ENCODE peak calls at places on chromosomes 7 and 10, in ten cellular contexts. L is choroid plexus epithelial cell; V is astrocyte of the spinal cord; M is GM12865; I is cardiac muscle cell; H is astrocyte; Q is adrenal gland; J is CD8-positive, alpha-beta T cell; O is lower leg skin; D is AG09309. W is an unnamed sample.

GRCh38 chr10:69418052-69418752 is 1.5 kb upstream of the TACR2 start:
- DNase-seq in L (no peak), V (no peak), M (no peak), I (no peak), H (no peak), Q (no peak), J (no peak), O (no peak), D (no peak), W (no peak)

GRCh38 chr7:128005759-128006159 is 25.5 kb downstream of the LRRC4 start:
- DNase-seq in L (no peak), V (no peak), M (no peak), I (no peak), H (no peak), Q (peak), J (no peak), O (no peak), D (no peak), W (no peak)

GRCh38 chr10:47176903-47177860 is 122.8 kb upstream of the GDF10 start:
- DNase-seq in L (no peak), V (no peak), M (no peak), I (no peak), H (peak), Q (no peak), J (no peak), O (no peak), D (no peak), W (no peak)

GRCh38 chr10:43124574-43125273 is 13.5 kb upstream of the CSGALNACT2 start:
- DNase-seq in L (no peak), V (no peak), M (no peak), I (peak), H (no peak), Q (peak), J (peak), O (no peak), D (no peak), W (no peak)

GRCh38 chr10:120253131-120253530 is 203.9 kb upstream of the PLPP4 start:
- DNase-seq in L (no peak), V (no peak), M (no peak), I (no peak), H (no peak), Q (no peak), J (no peak), O (no peak), D (no peak), W (no peak)

GRCh38 chr10:6543431-6544005 is 36.6 kb downstream of the PRKCQ start:
- DNase-seq in L (no peak), V (no peak), M (peak), I (no peak), H (no peak), Q (no peak), J (peak), O (no peak), D (no peak), W (no peak)

GRCh38 chr10:48608279-48608681 is 3.4 kb upstream of the ARHGAP22 start:
- DNase-seq in L (peak), V (no peak), M (peak), I (peak), H (no peak), Q (no peak), J (peak), O (no peak), D (no peak), W (peak)

GRCh38 chr7:1062296-1063294 is 18.2 kb downstream of the GPR146 start:
- DNase-seq in L (no peak), V (no peak), M (peak), I (no peak), H (no peak), Q (no peak), J (no peak), O (no peak), D (no peak), W (no peak)

GRCh38 chr7:20199015-20199737 is 18.0 kb downstream of the MACC1 start:
- DNase-seq in L (peak), V (peak), M (peak), I (peak), H (peak), Q (peak), J (no peak), O (peak), D (peak), W (peak)

DNA sequence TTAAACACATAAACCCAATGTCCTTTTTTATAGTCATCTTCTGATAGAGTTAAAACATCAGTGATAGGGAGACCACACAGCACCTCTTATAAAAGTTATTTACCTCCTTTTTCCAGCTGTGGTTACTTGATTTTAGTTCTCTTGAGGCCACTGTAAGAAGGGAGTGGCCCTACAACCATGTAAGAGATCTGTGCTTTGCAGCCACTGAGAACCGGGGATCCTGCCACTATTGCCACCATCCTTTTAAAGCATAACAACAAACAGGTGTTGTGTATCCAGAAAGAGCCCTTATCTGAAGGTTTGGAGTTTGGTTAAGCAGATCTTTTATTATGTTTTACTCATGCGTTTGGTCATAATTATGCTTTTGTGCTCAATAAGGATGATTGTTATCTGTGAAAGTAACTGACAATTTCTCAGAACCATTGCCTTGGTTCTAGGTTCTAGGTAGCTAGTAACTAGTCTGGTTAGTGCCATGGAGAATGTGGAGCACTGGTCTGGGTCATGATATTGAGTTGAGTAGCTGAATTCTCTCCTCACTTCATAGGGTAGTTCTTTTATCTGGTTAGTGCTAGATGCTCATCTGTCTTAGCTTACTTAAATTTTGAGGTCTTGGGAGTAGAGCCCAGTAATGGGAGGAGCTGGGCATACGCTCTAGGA is 56.5 kb downstream of the ST7 start:
- DNase-seq in L (no peak), V (no peak), M (peak), I (no peak), H (no peak), Q (no peak), J (no peak), O (no peak), D (no peak), W (no peak)
- TF ChIP-seq CTCF in L (no peak), V (no peak), M (no peak), I (no peak), H (no peak), Q (no peak), J (no peak), O (no peak), D (no peak), W (no peak)

GRCh38 chr7:137844690-137845425 is 1.9 kb downstream of the DGKI start:
- DNase-seq in L (no peak), V (no peak), M (no peak), I (no peak), H (no peak), Q (no peak), J (no peak), O (no peak), D (no peak), W (no peak)

GRCh38 chr7:137846588-137847417 is at the start of gene DGKI:
- DNase-seq in L (no peak), V (no peak), M (peak), I (peak), H (no peak), Q (no peak), J (no peak), O (no peak), D (no peak), W (no peak)

GRCh38 chr7:137848095-137848494 is 1.3 kb upstream of the DGKI start:
- DNase-seq in L (no peak), V (no peak), M (no peak), I (no peak), H (no peak), Q (no peak), J (no peak), O (no peak), D (no peak), W (no peak)

GRCh38 chr7:137850586-137850985 is 3.8 kb upstream of the DGKI start:
- DNase-seq in L (no peak), V (no peak), M (no peak), I (no peak), H (peak), Q (no peak), J (no peak), O (no peak), D (no peak), W (no peak)

DNA sequence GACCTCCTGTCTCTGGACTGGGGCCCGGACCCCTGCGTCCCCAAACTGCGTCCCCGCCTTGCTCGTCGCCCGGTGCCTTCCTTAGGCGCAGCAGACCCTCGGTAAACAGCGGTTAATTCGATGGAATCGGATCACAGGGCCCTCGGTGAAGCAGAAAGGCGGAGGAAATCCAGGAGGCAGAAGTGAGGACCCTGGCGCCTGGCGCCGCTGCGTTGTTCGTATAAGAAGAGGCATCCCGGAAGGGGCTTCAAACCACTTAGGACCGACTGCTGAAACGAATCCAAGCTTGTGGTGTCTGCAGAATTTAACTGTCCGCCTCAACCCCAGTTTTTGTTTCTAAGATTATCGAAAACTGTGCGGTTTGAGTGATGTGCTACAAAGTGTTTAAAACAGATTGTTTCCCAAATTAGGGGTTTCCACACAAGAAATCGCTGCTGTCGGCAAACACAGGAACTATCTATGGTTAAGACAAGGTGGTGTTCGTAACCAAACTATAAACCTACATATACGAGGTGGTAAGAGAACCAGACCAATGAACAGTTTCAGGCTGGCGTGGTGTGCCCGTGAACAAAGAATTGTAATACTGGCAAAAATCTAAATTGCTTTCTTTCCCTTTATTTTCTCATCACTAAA is 760 bp upstream of the DGKI start:
- DNase-seq in L (no peak), V (no peak), M (no peak), I (peak), H (no peak), Q (no peak), J (no peak), O (no peak), D (no peak), W (no peak)
- H3K4me3 ChIP-seq in L (peak), V (peak), M (no peak), I (peak), H (peak), Q (no peak), J (no peak), O (no peak), D (peak), W (peak)

GRCh38 chr7:137167609-137168008 is 175.9 kb downstream of the PTN start:
- DNase-seq in L (no peak), V (no peak), M (no peak), I (no peak), H (no peak), Q (no peak), J (no peak), O (no peak), D (no peak), W (no peak)

GRCh38 chr7:137164251-137164650 is 179.3 kb downstream of the PTN start:
- DNase-seq in L (no peak), V (no peak), M (no peak), I (no peak), H (no peak), Q (no peak), J (no peak), O (no peak), D (no peak), W (no peak)

GRCh38 chr7:137172105-137172590 is 171.4 kb downstream of the PTN start:
- DNase-seq in L (no peak), V (no peak), M (no peak), I (no peak), H (no peak), Q (no peak), J (no peak), O (no peak), D (no peak), W (no peak)

GRCh38 chr7:137169282-137169698 is 174.2 kb downstream of the PTN start:
- DNase-seq in L (peak), V (peak), M (peak), I (peak), H (peak), Q (peak), J (no peak), O (peak), D (peak), W (peak)
- TF ChIP-seq CTCF in L (peak), V (peak), M (no peak), I (peak), H (peak), Q (peak), J (no peak), O (no peak), D (peak), W (peak)

GRCh38 chr7:112371721-112372120 is 78.5 kb upstream of the IFRD1 start:
- DNase-seq in L (no peak), V (no peak), M (no peak), I (peak), H (no peak), Q (no peak), J (no peak), O (no peak), D (no peak), W (no peak)
- H3K4me3 ChIP-seq in L (no peak), V (no peak), M (no peak), I (no peak), H (no peak), Q (no peak), J (no peak), O (no peak), D (no peak), W (no peak)

GRCh38 chr10:119023553-119023868 is 6.0 kb upstream of the NANOS1 start:
- DNase-seq in L (no peak), V (no peak), M (no peak), I (no peak), H (no peak), Q (no peak), J (no peak), O (no peak), D (no peak), W (no peak)

GRCh38 chr10:119024882-119025281 is 4.6 kb upstream of the NANOS1 start:
- DNase-seq in L (no peak), V (no peak), M (no peak), I (no peak), H (no peak), Q (no peak), J (no peak), O (no peak), D (no peak), W (no peak)

GRCh38 chr10:119026301-119027110 is 3.0 kb upstream of the NANOS1 start:
- DNase-seq in L (no peak), V (peak), M (no peak), I (no peak), H (peak), Q (no peak), J (no peak), O (no peak), D (no peak), W (no peak)

GRCh38 chr10:119025776-119026175 is 3.7 kb upstream of the NANOS1 start:
- DNase-seq in L (no peak), V (no peak), M (no peak), I (no peak), H (no peak), Q (no peak), J (no peak), O (no peak), D (no peak), W (no peak)

GRCh38 chr10:119025336-119025735 is 4.2 kb upstream of the NANOS1 start:
- DNase-seq in L (peak), V (peak), M (no peak), I (peak), H (peak), Q (peak), J (no peak), O (no peak), D (no peak), W (peak)
- TF ChIP-seq CTCF in L (no peak), V (no peak), M (no peak), I (no peak), H (no peak), Q (no peak), J (no peak), O (no peak), D (no peak), W (peak)

GRCh38 chr7:70935311-70935710 is 196.6 kb upstream of the GALNT17 start:
- DNase-seq in L (no peak), V (no peak), M (no peak), I (no peak), H (no peak), Q (no peak), J (no peak), O (no peak), D (no peak), W (no peak)
- H3K4me3 ChIP-seq in L (no peak), V (no peak), M (no peak), I (no peak), H (no peak), Q (no peak), J (no peak), O (no peak), D (no peak), W (no peak)

GRCh38 chr7:151060416-151061234 is 1.2 kb downstream of the SLC4A2 start:
- DNase-seq in L (peak), V (peak), M (no peak), I (peak), H (no peak), Q (peak), J (no peak), O (no peak), D (no peak), W (peak)
- TF ChIP-seq CTCF in L (peak), V (peak), M (no peak), I (peak), H (no peak), Q (no peak), J (no peak), O (no peak), D (peak), W (peak)

DNA sequence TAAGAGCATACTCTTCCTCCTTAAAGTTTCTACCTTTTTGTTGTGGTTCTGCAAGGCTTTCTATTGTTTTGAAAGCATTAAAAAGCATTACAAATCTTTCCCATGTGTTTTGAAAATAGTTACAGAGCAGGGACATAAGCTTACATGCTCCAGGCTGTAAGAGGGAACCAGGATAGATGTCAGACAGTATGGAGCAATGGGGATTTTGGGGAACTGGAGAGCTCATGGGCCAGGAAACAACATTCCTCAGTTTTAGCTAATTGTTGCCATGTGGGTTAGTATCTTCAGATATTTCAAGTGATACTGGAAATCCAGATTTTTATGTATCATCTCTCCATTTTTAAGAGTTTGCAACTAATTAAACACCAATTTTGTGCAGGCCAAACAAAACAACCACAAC is 3.5 kb downstream of the MDFIC start:
- DNase-seq in L (no peak), V (no peak), M (no peak), I (no peak), H (no peak), Q (no peak), J (no peak), O (no peak), D (no peak), W (no peak)
- H3K4me3 ChIP-seq in L (no peak), V (no peak), M (peak), I (no peak), H (no peak), Q (no peak), J (no peak), O (no peak), D (no peak), W (no peak)

DNA sequence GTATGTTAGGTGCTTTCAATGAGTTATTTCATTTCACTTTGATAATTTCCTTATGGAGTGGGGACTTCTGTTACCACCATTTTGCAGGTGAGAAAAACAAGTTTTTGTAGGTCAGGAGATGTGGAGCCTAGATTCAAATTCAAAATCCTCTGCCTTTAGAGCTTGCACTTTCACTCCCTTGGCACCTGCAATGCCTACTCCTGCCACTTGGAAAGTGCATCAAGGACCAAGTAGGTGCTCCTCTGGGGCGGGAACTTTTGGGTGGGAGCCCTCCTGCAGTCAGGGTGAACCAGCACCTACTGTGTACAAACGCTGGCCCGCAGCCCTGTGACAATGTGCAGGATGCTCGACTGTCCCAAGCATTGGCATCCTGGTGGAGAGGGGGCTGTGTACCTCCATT is 199.0 kb downstream of the EMX2 start:
- DNase-seq in L (no peak), V (no peak), M (no peak), I (no peak), H (no peak), Q (no peak), J (no peak), O (no peak), D (no peak), W (no peak)
- TF ChIP-seq CTCF in L (peak), V (peak), M (no peak), I (no peak), H (no peak), Q (no peak), J (no peak), O (no peak), D (no peak), W (no peak)

GRCh38 chr7:101818699-101819071 is 1.3 kb downstream of the CUX1 start:
- DNase-seq in L (no peak), V (no peak), M (no peak), I (no peak), H (no peak), Q (no peak), J (no peak), O (no peak), D (no peak), W (no peak)
- H3K4me3 ChIP-seq in L (no peak), V (no peak), M (no peak), I (no peak), H (no peak), Q (no peak), J (no peak), O (no peak), D (no peak), W (peak)

W was measured in fibroblast of pulmonary artery.